ENCODE peak calls at places on chromosomes 2 and 18, in nine cellular contexts. One of them, this sample, is unnamed.
A peak's percentile ranks its signal among the peaks of the same experiment; 100 is the strongest.

GRCh38 chr2:157438907-157439791 is 4.7 kb downstream of the CYTIP start:
- DNase-seq in tibial artery: no peak
- DNase-seq in sigmoid colon: no peak
- DNase-seq in cardiac muscle cell: peak; percentile 19
- DNase-seq in heart right ventricle: no peak
- DNase-seq in GM12865: peak; percentile 46
- DNase-seq in lower lobe of right lung: no peak
- DNase-seq in NB4: peak; percentile 11
- DNase-seq in fibroblast of lung: peak; percentile 23
- DNase-seq in this sample: no peak

GRCh38 chr2:160246356-160246755 is 46.3 kb upstream of the ITGB6 start:
- DNase-seq in tibial artery: no peak
- DNase-seq in sigmoid colon: no peak
- DNase-seq in cardiac muscle cell: no peak
- DNase-seq in heart right ventricle: no peak
- DNase-seq in GM12865: no peak
- DNase-seq in lower lobe of right lung: no peak
- DNase-seq in NB4: no peak
- DNase-seq in fibroblast of lung: peak; percentile 33
- DNase-seq in this sample: no peak

GRCh38 chr18:27599202-27599829 is 414.2 kb upstream of the CHST9 start:
- DNase-seq in tibial artery: peak; percentile 29
- DNase-seq in sigmoid colon: no peak
- DNase-seq in cardiac muscle cell: peak; percentile 72
- DNase-seq in heart right ventricle: peak; percentile 9
- DNase-seq in GM12865: peak; percentile 53
- DNase-seq in lower lobe of right lung: no peak
- DNase-seq in NB4: peak; percentile 38
- DNase-seq in fibroblast of lung: peak; percentile 34
- DNase-seq in this sample: peak; percentile 17

GRCh38 chr2:98355881-98356280 is 9.6 kb downstream of the CNGA3 start:
- DNase-seq in tibial artery: no peak
- DNase-seq in sigmoid colon: no peak
- DNase-seq in cardiac muscle cell: peak; percentile 26
- DNase-seq in heart right ventricle: no peak
- DNase-seq in GM12865: no peak
- DNase-seq in lower lobe of right lung: no peak
- DNase-seq in NB4: no peak
- DNase-seq in fibroblast of lung: no peak
- DNase-seq in this sample: no peak

GRCh38 chr2:232336241-232336736 is 42.3 kb upstream of the ALPP start:
- DNase-seq in tibial artery: peak; percentile 15
- DNase-seq in sigmoid colon: peak; percentile 50
- DNase-seq in cardiac muscle cell: no peak
- DNase-seq in heart right ventricle: no peak
- DNase-seq in GM12865: no peak
- DNase-seq in lower lobe of right lung: peak; percentile 35
- DNase-seq in NB4: no peak
- DNase-seq in fibroblast of lung: no peak
- DNase-seq in this sample: peak; percentile 8

GRCh38 chr2:215536476-215536875 is 100.6 kb upstream of the FN1 start:
- DNase-seq in tibial artery: no peak
- DNase-seq in sigmoid colon: no peak
- DNase-seq in cardiac muscle cell: no peak
- DNase-seq in heart right ventricle: no peak
- DNase-seq in GM12865: no peak
- DNase-seq in lower lobe of right lung: no peak
- DNase-seq in NB4: no peak
- DNase-seq in fibroblast of lung: peak; percentile 26
- DNase-seq in this sample: no peak

GRCh38 chr2:216648105-216648504 is 14.9 kb downstream of the IGFBP2 start:
- DNase-seq in tibial artery: no peak
- DNase-seq in sigmoid colon: no peak
- DNase-seq in cardiac muscle cell: no peak
- DNase-seq in heart right ventricle: no peak
- DNase-seq in GM12865: no peak
- DNase-seq in lower lobe of right lung: no peak
- DNase-seq in NB4: no peak
- DNase-seq in fibroblast of lung: peak; percentile 35
- DNase-seq in this sample: no peak

GRCh38 chr18:5546660-5547059 is 2.9 kb upstream of the EPB41L3 start:
- DNase-seq in tibial artery: peak; percentile 49
- DNase-seq in sigmoid colon: no peak
- DNase-seq in cardiac muscle cell: peak; percentile 53
- DNase-seq in heart right ventricle: no peak
- DNase-seq in GM12865: peak; percentile 8
- DNase-seq in lower lobe of right lung: no peak
- DNase-seq in NB4: peak; percentile 19
- DNase-seq in fibroblast of lung: peak; percentile 74
- DNase-seq in this sample: no peak

GRCh38 chr18:23036611-23037259 is 98.5 kb upstream of the CABLES1 start:
- DNase-seq in tibial artery: no peak
- DNase-seq in sigmoid colon: no peak
- DNase-seq in cardiac muscle cell: no peak
- DNase-seq in heart right ventricle: no peak
- DNase-seq in GM12865: no peak
- DNase-seq in lower lobe of right lung: no peak
- DNase-seq in NB4: no peak
- DNase-seq in fibroblast of lung: no peak
- DNase-seq in this sample: no peak

GRCh38 chr2:237485844-237486243 is 1.2 kb upstream of the MLPH start:
- DNase-seq in tibial artery: no peak
- DNase-seq in sigmoid colon: no peak
- DNase-seq in cardiac muscle cell: no peak
- DNase-seq in heart right ventricle: no peak
- DNase-seq in GM12865: no peak
- DNase-seq in lower lobe of right lung: no peak
- DNase-seq in NB4: no peak
- DNase-seq in fibroblast of lung: no peak
- DNase-seq in this sample: no peak
- H3K4me3 ChIP-seq in tibial artery: no peak overlapping the region
- H3K4me3 ChIP-seq in sigmoid colon: no peak overlapping the region
- H3K4me3 ChIP-seq in cardiac muscle cell: no peak overlapping the region
- H3K4me3 ChIP-seq in heart right ventricle: peak overlapping the region; percentile 62
- H3K4me3 ChIP-seq in GM12865: no peak overlapping the region
- H3K4me3 ChIP-seq in lower lobe of right lung: peak overlapping the region; percentile 69
- H3K4me3 ChIP-seq in NB4: no peak overlapping the region
- H3K4me3 ChIP-seq in fibroblast of lung: peak overlapping the region; percentile 64
- H3K4me3 ChIP-seq in this sample: no peak overlapping the region

DNA sequence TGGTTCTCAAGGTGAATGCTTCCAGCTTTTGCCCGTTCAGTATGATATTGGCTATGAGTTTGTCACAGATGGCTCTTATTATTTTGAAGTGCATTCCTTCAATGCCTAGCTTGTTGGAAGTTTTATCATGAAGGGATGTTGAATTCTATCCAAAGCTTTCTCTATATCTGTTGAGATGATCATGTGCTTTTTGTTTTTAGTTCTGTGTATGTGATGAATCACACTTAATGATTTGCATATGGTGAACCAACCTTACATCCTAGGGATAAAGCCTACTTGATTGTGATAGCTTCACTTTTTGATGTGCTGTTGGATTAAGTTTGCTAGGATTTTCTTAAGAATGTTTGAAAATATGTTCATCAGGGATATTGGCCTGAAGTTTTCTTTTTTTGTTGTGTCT is 112.1 kb downstream of the MBD2 start:
- DNase-seq in tibial artery: no peak
- DNase-seq in sigmoid colon: no peak
- DNase-seq in cardiac muscle cell: no peak
- DNase-seq in heart right ventricle: no peak
- DNase-seq in GM12865: no peak
- DNase-seq in lower lobe of right lung: no peak
- DNase-seq in NB4: no peak
- DNase-seq in fibroblast of lung: no peak
- DNase-seq in this sample: no peak
- H3K4me3 ChIP-seq in tibial artery: no peak overlapping the region
- H3K4me3 ChIP-seq in sigmoid colon: no peak overlapping the region
- H3K4me3 ChIP-seq in cardiac muscle cell: no peak overlapping the region
- H3K4me3 ChIP-seq in heart right ventricle: no peak overlapping the region
- H3K4me3 ChIP-seq in GM12865: no peak overlapping the region
- H3K4me3 ChIP-seq in lower lobe of right lung: no peak overlapping the region
- H3K4me3 ChIP-seq in NB4: no peak overlapping the region
- H3K4me3 ChIP-seq in fibroblast of lung: no peak overlapping the region
- H3K4me3 ChIP-seq in this sample: no peak overlapping the region

GRCh38 chr2:71333619-71334018 is 2.0 kb downstream of the ZNF638 start:
- DNase-seq in tibial artery: no peak
- DNase-seq in sigmoid colon: no peak
- DNase-seq in cardiac muscle cell: no peak
- DNase-seq in heart right ventricle: no peak
- DNase-seq in GM12865: no peak
- DNase-seq in lower lobe of right lung: no peak
- DNase-seq in NB4: no peak
- DNase-seq in fibroblast of lung: no peak
- DNase-seq in this sample: no peak
- H3K4me3 ChIP-seq in tibial artery: peak overlapping the region; percentile 95
- H3K4me3 ChIP-seq in sigmoid colon: peak overlapping the region; percentile 87
- H3K4me3 ChIP-seq in cardiac muscle cell: peak overlapping the region; percentile 80
- H3K4me3 ChIP-seq in heart right ventricle: peak overlapping the region; percentile 97
- H3K4me3 ChIP-seq in GM12865: peak overlapping the region; percentile 59
- H3K4me3 ChIP-seq in lower lobe of right lung: peak overlapping the region; percentile 95
- H3K4me3 ChIP-seq in NB4: peak overlapping the region; percentile 97
- H3K4me3 ChIP-seq in fibroblast of lung: peak overlapping the region; percentile 99
- H3K4me3 ChIP-seq in this sample: no peak overlapping the region

GRCh38 chr2:197158591-197159550 is 151.7 kb downstream of the ANKRD44 start:
- DNase-seq in tibial artery: no peak
- DNase-seq in sigmoid colon: no peak
- DNase-seq in cardiac muscle cell: no peak
- DNase-seq in heart right ventricle: no peak
- DNase-seq in GM12865: no peak
- DNase-seq in lower lobe of right lung: no peak
- DNase-seq in NB4: no peak
- DNase-seq in fibroblast of lung: no peak
- DNase-seq in this sample: no peak

GRCh38 chr2:197161738-197162137 is 148.8 kb downstream of the ANKRD44 start:
- DNase-seq in tibial artery: no peak
- DNase-seq in sigmoid colon: no peak
- DNase-seq in cardiac muscle cell: no peak
- DNase-seq in heart right ventricle: no peak
- DNase-seq in GM12865: no peak
- DNase-seq in lower lobe of right lung: no peak
- DNase-seq in NB4: no peak
- DNase-seq in fibroblast of lung: no peak
- DNase-seq in this sample: no peak

GRCh38 chr2:197163755-197164753 is 146.5 kb downstream of the ANKRD44 start:
- DNase-seq in tibial artery: no peak
- DNase-seq in sigmoid colon: no peak
- DNase-seq in cardiac muscle cell: no peak
- DNase-seq in heart right ventricle: no peak
- DNase-seq in GM12865: no peak
- DNase-seq in lower lobe of right lung: no peak
- DNase-seq in NB4: no peak
- DNase-seq in fibroblast of lung: no peak
- DNase-seq in this sample: no peak

GRCh38 chr2:197158138-197158537 is 152.4 kb downstream of the ANKRD44 start:
- DNase-seq in tibial artery: no peak
- DNase-seq in sigmoid colon: no peak
- DNase-seq in cardiac muscle cell: no peak
- DNase-seq in heart right ventricle: no peak
- DNase-seq in GM12865: no peak
- DNase-seq in lower lobe of right lung: no peak
- DNase-seq in NB4: no peak
- DNase-seq in fibroblast of lung: no peak
- DNase-seq in this sample: no peak

DNA sequence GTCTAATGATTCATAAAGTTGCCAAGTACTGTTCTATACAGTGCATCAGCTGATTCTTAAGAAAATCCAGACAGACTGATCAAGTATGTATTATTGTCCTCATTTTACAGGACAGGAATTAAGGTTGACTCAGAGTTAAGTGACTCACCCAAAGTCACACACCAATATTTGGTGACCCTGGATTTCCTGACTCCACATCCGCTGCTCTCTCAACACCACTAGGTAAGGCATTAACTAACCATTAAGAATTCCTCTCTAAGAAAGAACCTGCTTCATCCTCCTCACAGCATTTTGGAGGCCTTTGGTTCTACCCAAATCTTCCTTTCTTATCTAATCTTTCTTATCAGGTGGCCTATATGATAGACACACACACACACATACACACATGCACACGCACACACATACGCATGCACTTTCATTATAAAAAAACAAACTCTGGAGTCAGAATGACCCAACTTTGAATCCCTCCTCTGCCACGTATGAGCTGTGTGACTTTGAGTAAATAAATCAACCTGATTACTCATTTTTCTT is 150.8 kb downstream of the ANKRD44 start:
- DNase-seq in tibial artery: no peak
- DNase-seq in sigmoid colon: no peak
- DNase-seq in cardiac muscle cell: no peak
- DNase-seq in heart right ventricle: no peak
- DNase-seq in GM12865: peak; percentile 51
- DNase-seq in lower lobe of right lung: no peak
- DNase-seq in NB4: peak; percentile 42
- DNase-seq in fibroblast of lung: peak; percentile 45
- DNase-seq in this sample: no peak
- H3K4me3 ChIP-seq in tibial artery: no peak overlapping the region
- H3K4me3 ChIP-seq in sigmoid colon: no peak overlapping the region
- H3K4me3 ChIP-seq in cardiac muscle cell: no peak overlapping the region
- H3K4me3 ChIP-seq in heart right ventricle: no peak overlapping the region
- H3K4me3 ChIP-seq in GM12865: no peak overlapping the region
- H3K4me3 ChIP-seq in lower lobe of right lung: no peak overlapping the region
- H3K4me3 ChIP-seq in NB4: no peak overlapping the region
- H3K4me3 ChIP-seq in fibroblast of lung: no peak overlapping the region
- H3K4me3 ChIP-seq in this sample: no peak overlapping the region

DNA sequence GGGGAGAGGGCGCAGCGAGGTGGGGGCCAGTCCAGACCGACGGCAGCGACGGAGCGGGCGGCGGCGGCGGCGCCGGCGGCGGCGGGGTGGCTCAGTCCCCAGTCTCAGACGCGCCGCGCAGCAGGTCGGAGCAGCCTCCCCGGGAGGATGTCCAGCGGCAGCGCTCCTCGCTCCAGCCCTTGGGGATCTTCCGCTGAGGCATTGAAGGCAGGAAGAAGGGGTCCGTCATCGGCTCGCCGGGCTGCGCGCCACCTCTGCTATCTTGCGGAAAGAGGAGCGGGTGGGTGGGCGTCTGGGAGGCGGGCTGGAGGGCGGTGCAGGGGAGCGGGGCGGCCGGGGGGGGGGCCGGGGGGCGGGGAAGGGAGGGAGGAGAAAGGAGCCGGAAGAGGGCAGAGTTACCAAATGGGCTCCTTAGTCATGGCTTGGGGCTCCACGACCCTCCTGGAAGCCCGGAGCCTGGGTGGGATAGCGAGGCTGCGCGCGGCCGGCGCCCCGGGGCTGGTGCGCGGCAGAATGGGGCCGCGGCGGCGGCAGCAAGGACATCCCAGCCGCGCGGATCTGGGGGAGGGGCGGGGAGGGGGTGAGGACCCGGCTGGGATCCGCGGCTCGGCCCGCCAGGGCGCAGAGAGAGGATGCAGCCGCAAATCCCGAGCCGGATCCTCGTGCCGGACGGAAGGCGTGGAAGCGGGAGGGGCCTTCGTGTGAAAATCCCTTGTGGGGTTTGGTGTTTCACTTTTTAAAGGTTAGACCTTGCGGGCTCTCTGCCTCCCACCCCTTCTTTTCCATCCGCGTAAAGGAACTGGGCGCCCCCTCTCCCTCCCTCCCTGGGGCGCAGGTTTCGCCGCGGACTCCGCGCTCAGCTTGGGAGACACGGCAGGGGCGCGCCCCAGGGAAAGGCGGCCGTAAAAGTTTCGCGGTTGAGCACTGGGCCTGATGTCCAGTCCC is at the start of gene NETO1:
- DNase-seq in tibial artery: no peak
- DNase-seq in sigmoid colon: no peak
- DNase-seq in cardiac muscle cell: peak; percentile 54
- DNase-seq in heart right ventricle: no peak
- DNase-seq in GM12865: no peak
- DNase-seq in lower lobe of right lung: no peak
- DNase-seq in NB4: no peak
- DNase-seq in fibroblast of lung: no peak
- DNase-seq in this sample: no peak
- H3K4me3 ChIP-seq in tibial artery: peak within 1 kb of the TSS; percentile 16
- H3K4me3 ChIP-seq in sigmoid colon: peak within 1 kb of the TSS; percentile 35
- H3K4me3 ChIP-seq in cardiac muscle cell: peak within 1 kb of the TSS; percentile 57
- H3K4me3 ChIP-seq in heart right ventricle: peak within 1 kb of the TSS; percentile 42
- H3K4me3 ChIP-seq in GM12865: no peak within 1 kb of the TSS
- H3K4me3 ChIP-seq in lower lobe of right lung: peak within 1 kb of the TSS; percentile 30
- H3K4me3 ChIP-seq in NB4: no peak within 1 kb of the TSS
- H3K4me3 ChIP-seq in fibroblast of lung: peak within 1 kb of the TSS; percentile 27
- H3K4me3 ChIP-seq in this sample: no peak within 1 kb of the TSS